ENCODE peak calls at places on chromosomes 11 and 22, in seven cellular contexts. T, Z, P, W, A, X and N are unnamed samples.

GRCh38 chr11:102546923-102547471 is 16.4 kb upstream of the MMP7 start:
- DNase-seq in W (peak; percentile 18), Z (no peak), A (no peak), X (peak; percentile 54), T (no peak), P (no peak), N (no peak)

GRCh38 chr11:104199041-104199440 is 35.1 kb upstream of the PDGFD start:
- DNase-seq in T (no peak), A (no peak), Z (no peak), X (no peak), P (no peak), W (no peak), N (no peak)

GRCh38 chr22:26599505-26599904 is 9.6 kb upstream of the TPST2 start:
- DNase-seq in T (no peak), X (no peak), P (no peak), Z (no peak), A (no peak), W (no peak), N (no peak)

GRCh38 chr11:111063711-111064110 is 181.8 kb upstream of the POU2AF2 start:
- DNase-seq in Z (no peak), A (no peak), W (no peak), P (no peak), X (no peak), T (peak; percentile 29), N (no peak)

GRCh38 chr11:20000393-20001134 is 159.7 kb downstream of the DBX1 start:
- DNase-seq in W (no peak), A (no peak), T (peak; percentile 71), P (no peak), Z (no peak), X (peak; percentile 51), N (peak; percentile 56)

GRCh38 chr11:111946499-111946898 is 9.4 kb downstream of the DIXDC1 start:
- DNase-seq in P (no peak), T (no peak), A (no peak), W (no peak), X (no peak), Z (no peak), N (peak; percentile 42)

GRCh38 chr22:45131749-45132148 is 32.0 kb upstream of the NUP50 start:
- DNase-seq in W (no peak), Z (no peak), T (no peak), A (no peak), P (no peak), X (peak; percentile 63), N (peak; percentile 38)

GRCh38 chr11:30960387-30960992 is 374.3 kb upstream of the MPPED2 start:
- DNase-seq in T (peak; percentile 1), X (no peak), W (peak; percentile 2), Z (no peak), P (no peak), A (no peak), N (no peak)

GRCh38 chr11:2383823-2384722 is 7.0 kb downstream of the CD81 start:
- DNase-seq in Z (peak; percentile 62), T (no peak), X (no peak), P (no peak), W (peak; percentile 84), A (peak; percentile 24), N (peak; percentile 52)

GRCh38 chr22:40512426-40513136 is 123.9 kb downstream of the MRTFA start:
- DNase-seq in Z (peak; percentile 77), A (no peak), W (no peak), T (peak; percentile 100), X (no peak), P (no peak), N (peak; percentile 34)

GRCh38 chr22:37314315-37315046 is 32.2 kb downstream of the CYTH4 start:
- DNase-seq in X (no peak), T (no peak), P (no peak), W (peak; percentile 25), Z (no peak), A (peak; percentile 19), N (no peak)

GRCh38 chr11:28615542-28615941 is 507.4 kb downstream of the METTL15 start:
- DNase-seq in X (no peak), T (peak; percentile 55), A (no peak), P (no peak), Z (no peak), W (no peak), N (no peak)

GRCh38 chr11:63448646-63449045 is 42.3 kb downstream of the PLAAT5 start:
- DNase-seq in A (no peak), X (no peak), T (no peak), W (no peak), P (no peak), Z (no peak), N (no peak)

GRCh38 chr11:63445720-63446119 is 45.2 kb downstream of the PLAAT5 start:
- DNase-seq in Z (no peak), W (no peak), X (no peak), A (no peak), P (no peak), T (no peak), N (no peak)

GRCh38 chr11:63443714-63444113 is 47.3 kb downstream of the PLAAT5 start:
- DNase-seq in T (no peak), P (no peak), X (no peak), W (no peak), A (no peak), Z (no peak), N (no peak)

GRCh38 chr11:63444181-63444580 is 46.8 kb downstream of the PLAAT5 start:
- DNase-seq in X (no peak), Z (no peak), A (no peak), P (no peak), W (no peak), T (no peak), N (no peak)
- H3K4me1 ChIP-seq in X (no peaks in the 10 kb centered on the region), Z (no peaks in the 10 kb centered on the region), A (no peaks in the 10 kb centered on the region), P (no peaks in the 10 kb centered on the region), W (no peaks in the 10 kb centered on the region), T (peaks cover 2% of the 10 kb centered on the region), N (no peaks in the 10 kb centered on the region)

DNA sequence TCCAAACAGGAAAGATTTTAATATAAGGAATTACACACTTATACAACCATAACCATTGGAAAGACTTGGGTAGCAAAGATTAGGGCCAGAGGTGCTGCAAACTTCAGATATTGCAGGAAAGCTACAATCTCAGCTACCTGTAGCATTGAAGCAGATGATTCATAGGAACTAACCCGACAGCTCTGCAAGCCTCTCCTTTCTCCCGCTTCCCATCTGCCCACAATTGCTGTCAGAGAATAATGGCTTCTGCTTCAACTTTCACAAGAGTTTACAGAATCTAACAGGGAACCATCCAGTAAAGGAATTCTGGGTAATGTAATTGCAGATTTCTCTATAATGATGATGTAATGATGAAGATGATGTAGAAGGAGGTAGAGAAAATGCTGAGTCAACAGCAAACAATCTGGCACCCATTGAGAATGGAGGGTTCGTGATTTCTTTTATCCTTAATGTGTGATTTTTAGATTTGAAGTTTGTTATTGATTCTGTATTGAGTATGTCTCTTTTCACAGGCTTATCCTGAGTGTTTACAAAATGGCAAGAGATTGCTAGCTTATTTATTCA is 70.8 kb upstream of the USP47 start:
- DNase-seq in Z (no peak), X (no peak), W (no peak), A (no peak), P (no peak), T (no peak), N (no peak)
- H3K4me1 ChIP-seq in Z (no peaks in the 10 kb centered on the region), X (no peaks in the 10 kb centered on the region), W (no peaks in the 10 kb centered on the region), A (no peaks in the 10 kb centered on the region), P (no peaks in the 10 kb centered on the region), T (no peaks in the 10 kb centered on the region), N (no peaks in the 10 kb centered on the region)

GRCh38 chr11:46277623-46278386 is at the start of gene CREB3L1:
- DNase-seq in T (no peak), A (no peak), Z (no peak), X (peak; percentile 70), W (no peak), P (peak; percentile 23), N (peak; percentile 47)
- H3K4me1 ChIP-seq in T (peaks cover 37% of the 10 kb centered on the region), A (peaks cover 12% of the 10 kb centered on the region), Z (peaks cover 8% of the 10 kb centered on the region), X (peaks cover 76% of the 10 kb centered on the region), W (no peaks in the 10 kb centered on the region), P (peaks cover 37% of the 10 kb centered on the region), N (peaks cover 86% of the 10 kb centered on the region)

GRCh38 chr22:31952459-31952858 is 8.1 kb downstream of the YWHAH start:
- DNase-seq in T (peak; percentile 79), Z (peak; percentile 42), P (no peak), W (no peak), X (no peak), A (no peak), N (no peak)

GRCh38 chr22:31952094-31952401 is 7.7 kb downstream of the YWHAH start:
- DNase-seq in A (no peak), X (no peak), T (peak; percentile 29), P (no peak), Z (no peak), W (no peak), N (no peak)

GRCh38 chr22:31951201-31952093 is 7.1 kb downstream of the YWHAH start:
- DNase-seq in X (no peak), W (no peak), P (no peak), Z (no peak), T (no peak), A (no peak), N (no peak)

GRCh38 chr22:31954535-31955326 is 10.4 kb downstream of the YWHAH start:
- DNase-seq in A (no peak), P (no peak), T (no peak), Z (no peak), X (no peak), W (no peak), N (no peak)

GRCh38 chr22:31953251-31953650 is 8.9 kb downstream of the YWHAH start:
- DNase-seq in W (no peak), P (no peak), X (no peak), T (no peak), Z (no peak), A (no peak), N (no peak)
- H3K4me1 ChIP-seq in W (peaks cover 7% of the 10 kb centered on the region), P (no peaks in the 10 kb centered on the region), X (peaks cover 73% of the 10 kb centered on the region), T (peaks cover 6% of the 10 kb centered on the region), Z (peaks cover 14% of the 10 kb centered on the region), A (peaks cover 84% of the 10 kb centered on the region), N (peaks cover 53% of the 10 kb centered on the region)

GRCh38 chr11:114172871-114173444 is 113.4 kb downstream of the ZBTB16 start:
- DNase-seq in Z (no peak), X (no peak), A (peak; percentile 40), P (no peak), W (peak; percentile 19), T (no peak), N (no peak)
- H3K4me1 ChIP-seq in Z (peaks cover 80% of the 10 kb centered on the region), X (peaks cover 99% of the 10 kb centered on the region), A (peaks cover 78% of the 10 kb centered on the region), P (peaks cover 43% of the 10 kb centered on the region), W (peaks cover 42% of the 10 kb centered on the region), T (peaks cover 6% of the 10 kb centered on the region), N (peaks cover 100% of the 10 kb centered on the region)

DNA sequence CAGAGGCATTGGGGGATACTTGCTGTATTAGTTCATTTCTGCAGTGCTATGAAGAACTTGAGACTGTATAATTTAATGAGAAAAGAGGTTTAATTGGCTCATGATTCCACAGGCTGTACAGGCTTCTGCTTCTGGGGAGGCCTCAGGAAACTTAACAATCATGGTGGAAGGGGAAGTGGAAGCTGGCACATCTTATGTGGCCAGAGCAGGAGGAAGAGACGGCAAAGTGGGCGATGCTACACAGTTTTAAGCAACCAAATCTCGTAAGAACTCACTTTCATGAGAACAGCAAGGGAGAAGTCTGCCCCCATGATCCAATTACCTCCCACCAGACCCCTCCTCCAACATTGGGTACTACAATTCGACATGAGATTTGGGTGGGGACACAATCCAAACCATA is 55.1 kb downstream of the TMPRSS5 start:
- DNase-seq in A (no peak), T (no peak), X (no peak), Z (no peak), P (no peak), W (no peak), N (no peak)
- H3K4me1 ChIP-seq in A (no peaks in the 10 kb centered on the region), T (no peaks in the 10 kb centered on the region), X (no peaks in the 10 kb centered on the region), Z (no peaks in the 10 kb centered on the region), P (no peaks in the 10 kb centered on the region), W (no peaks in the 10 kb centered on the region), N (no peaks in the 10 kb centered on the region)